ENCODE peak calls at places on chromosome 2, in four cellular contexts. R is neuronal stem cell, G is IMR-90, E is H9. N is an unnamed sample.

GRCh38 chr2:119647440-119648169 is 31.4 kb upstream of the TMEM177 start:
- DNase-seq in E (no peak), G (peak; percentile 61), R (no peak), N (no peak)

GRCh38 chr2:72937356-72937669 is 20.0 kb downstream of the EMX1 start:
- DNase-seq in R (no peak), E (no peak), G (no peak), N (no peak)

GRCh38 chr2:11508279-11508678 is 25.6 kb upstream of the GREB1 start:
- DNase-seq in E (no peak), G (no peak), R (no peak), N (peak; percentile 45)

GRCh38 chr2:227616631-227617030 is 667 bp upstream of the SCYGR4 start:
- DNase-seq in G (no peak), E (no peak), R (no peak), N (no peak)

GRCh38 chr2:227804970-227805369 is 8.7 kb upstream of the CCL20 start:
- DNase-seq in E (no peak), R (no peak), G (peak; percentile 29), N (peak; percentile 18)

GRCh38 chr2:216034065-216034464 is 20.7 kb upstream of the MREG start:
- DNase-seq in E (peak; percentile 79), G (peak; percentile 77), R (peak; percentile 65), N (peak; percentile 66)

GRCh38 chr2:17680119-17680518 is 73.5 kb downstream of the SMC6 start:
- DNase-seq in E (no peak), R (no peak), G (peak; percentile 13), N (peak; percentile 48)

GRCh38 chr2:17573085-17573805 is 32.7 kb downstream of the VSNL1 start:
- DNase-seq in G (no peak), E (no peak), R (no peak), N (peak; percentile 14)

GRCh38 chr2:212294816-212295215 is 243.8 kb downstream of the ERBB4 start:
- DNase-seq in R (no peak), E (no peak), G (no peak), N (no peak)

GRCh38 chr2:70248810-70249438 is 496 bp upstream of the TIA1 start:
- DNase-seq in E (no peak), R (peak; percentile 89), G (no peak), N (no peak)

GRCh38 chr2:73610111-73610510 is 32.1 kb downstream of the NAT8 start:
- DNase-seq in R (no peak), G (no peak), E (no peak), N (no peak)

GRCh38 chr2:178072383-178073301 is at the start of gene PDE11A:
- DNase-seq in R (peak; percentile 63), G (peak; percentile 66), E (peak; percentile 94), N (peak; percentile 88)

GRCh38 chr2:172276961-172277360 is 150.4 kb upstream of the ITGA6 start:
- DNase-seq in G (no peak), E (no peak), R (no peak), N (no peak)

GRCh38 chr2:203706403-203706802 is at the start of gene CD28:
- DNase-seq in G (no peak), R (no peak), E (no peak), N (no peak)

GRCh38 chr2:152462591-152463178 is 127.7 kb downstream of the FMNL2 start:
- DNase-seq in R (no peak), G (no peak), E (no peak), N (no peak)

GRCh38 chr2:120398051-120398960 is 52.4 kb downstream of the INHBB start:
- DNase-seq in G (peak; percentile 58), R (no peak), E (no peak), N (peak; percentile 23)

DNA sequence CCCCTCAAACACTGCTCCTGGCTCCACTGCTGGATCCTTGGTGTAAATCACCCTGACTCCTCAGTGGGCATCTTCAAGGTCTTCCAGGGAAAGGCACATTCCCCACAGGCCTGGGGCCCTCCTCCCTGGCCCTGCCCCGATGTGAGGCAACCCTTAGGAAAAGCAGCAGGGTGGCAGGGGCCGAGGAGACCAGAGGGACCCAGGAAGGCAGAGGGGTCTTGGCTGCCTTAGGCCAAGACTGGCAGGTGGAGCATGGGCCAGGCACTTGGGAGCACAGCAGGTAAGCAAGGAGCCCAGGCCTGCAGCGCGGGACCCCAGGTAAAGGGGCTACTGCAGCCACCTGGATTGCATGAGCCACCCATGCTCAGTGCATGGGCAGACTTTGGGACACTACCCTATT is 96.9 kb downstream of the GYPC start:
- DNase-seq in R (no peak), G (no peak), E (no peak), N (no peak)
- H3K23ac ChIP-seq in R (peak overlapping the region; percentile 56), G (no peak overlapping the region), E (no peak overlapping the region), N (no peak overlapping the region)

GRCh38 chr2:230778350-230779140 is 65.9 kb downstream of the CAB39 start:
- DNase-seq in G (no peak), R (no peak), E (no peak), N (no peak)
- H4K91ac ChIP-seq in G (peak overlapping the region; percentile 58), R (no peak overlapping the region), E (no peak overlapping the region), N (peak overlapping the region; percentile 73)

GRCh38 chr2:169797601-169798000 is 1.1 kb upstream of the SSB start:
- DNase-seq in E (peak; percentile 52), R (no peak), G (no peak), N (no peak)

GRCh38 chr2:169796441-169796840 is 2.2 kb upstream of the SSB start:
- DNase-seq in G (peak; percentile 19), E (no peak), R (no peak), N (no peak)

GRCh38 chr2:169798397-169798717 is 314 bp upstream of the SSB start:
- DNase-seq in G (no peak), R (no peak), E (no peak), N (no peak)

GRCh38 chr2:169798718-169799495 is at the start of gene SSB:
- DNase-seq in G (peak; percentile 89), E (peak; percentile 93), R (peak; percentile 83), N (peak; percentile 92)

DNA sequence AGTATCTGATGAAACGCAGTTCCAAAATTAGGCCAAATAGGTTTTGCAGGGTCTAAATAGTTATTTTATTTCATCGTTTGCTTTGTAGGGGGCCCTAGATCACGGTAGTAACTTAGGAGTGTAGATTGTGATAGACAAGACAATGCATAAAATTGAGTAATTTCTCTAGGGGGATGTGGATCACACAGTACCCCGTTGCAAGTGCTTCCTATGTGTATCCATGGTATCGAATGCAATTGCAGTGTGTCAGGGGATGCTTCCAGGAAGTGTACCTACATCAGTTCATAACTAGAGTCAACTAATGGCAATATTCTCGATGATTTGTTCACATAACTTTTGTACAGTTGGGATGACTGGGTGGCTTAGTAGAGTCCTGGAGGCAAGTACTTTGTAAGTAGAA is 884 bp downstream of the SSB start:
- DNase-seq in R (no peak), E (no peak), G (peak; percentile 35), N (peak; percentile 36)
- H3K23ac ChIP-seq in R (no peak overlapping the region), E (no peak overlapping the region), G (peak overlapping the region; percentile 77), N (no peak overlapping the region)

GRCh38 chr2:109633284-109633961 is 19.3 kb downstream of the SOWAHC start:
- DNase-seq in G (no peak), R (no peak), E (no peak), N (no peak)
- H4K91ac ChIP-seq in G (no peak overlapping the region), R (no peak overlapping the region), E (no peak overlapping the region), N (no peak overlapping the region)

GRCh38 chr2:9750224-9751215 is 92.8 kb upstream of the TAF1B start:
- DNase-seq in G (no peak), R (no peak), E (no peak), N (no peak)
- H3K23ac ChIP-seq in G (no peak overlapping the region), R (no peak overlapping the region), E (no peak overlapping the region), N (no peak overlapping the region)

GRCh38 chr2:64328415-64328722 is 125.6 kb upstream of the LGALSL start:
- DNase-seq in E (no peak), G (no peak), R (no peak), N (no peak)

GRCh38 chr2:64326578-64327050 is 127.3 kb upstream of the LGALSL start:
- DNase-seq in G (no peak), R (no peak), E (no peak), N (no peak)

GRCh38 chr2:64327510-64328414 is 126.2 kb upstream of the LGALSL start:
- DNase-seq in R (no peak), G (no peak), E (peak; percentile 46), N (peak; percentile 39)

GRCh38 chr2:64325852-64326577 is 127.9 kb upstream of the LGALSL start:
- DNase-seq in R (no peak), E (no peak), G (no peak), N (no peak)

GRCh38 chr2:64327129-64327509 is 126.8 kb upstream of the LGALSL start:
- DNase-seq in G (no peak), R (no peak), E (no peak), N (no peak)
- H4K91ac ChIP-seq in G (no peak overlapping the region), R (no peak overlapping the region), E (no peak overlapping the region), N (no peak overlapping the region)

GRCh38 chr2:6168485-6168884 is 476.3 kb downstream of the SOX11 start:
- DNase-seq in G (no peak), R (no peak), E (no peak), N (no peak)

GRCh38 chr2:6167592-6168138 is 475.5 kb downstream of the SOX11 start:
- DNase-seq in G (no peak), R (no peak), E (no peak), N (no peak)

GRCh38 chr2:6163932-6164331 is 471.7 kb downstream of the SOX11 start:
- DNase-seq in R (no peak), G (no peak), E (no peak), N (no peak)
- H3K23ac ChIP-seq in R (no peak overlapping the region), G (no peak overlapping the region), E (no peak overlapping the region), N (no peak overlapping the region)

N was measured in mesenchymal stem cell.